ENCODE peak calls at places on chromosome 16, in five cellular contexts. One of them, this sample, is unnamed.

GRCh38 chr16:3654249-3654991 is at the start of gene DNASE1:
- DNase-seq in PC-3: peak
- DNase-seq in CD8-positive, alpha-beta T cell: peak
- DNase-seq in SK-N-SH: peak
- DNase-seq in mammary epithelial cell: peak
- DNase-seq in this sample: peak

GRCh38 chr16:72927199-72928088 is 120.5 kb downstream of the ZFHX3 start:
- DNase-seq in PC-3: peak
- DNase-seq in CD8-positive, alpha-beta T cell: no peak
- DNase-seq in SK-N-SH: peak
- DNase-seq in mammary epithelial cell: peak
- DNase-seq in this sample: no peak

GRCh38 chr16:54425068-54425467 is 138.5 kb upstream of the IRX3 start:
- DNase-seq in SK-N-SH: no peak
- DNase-seq in CD8-positive, alpha-beta T cell: no peak
- DNase-seq in mammary epithelial cell: no peak
- DNase-seq in PC-3: no peak
- DNase-seq in this sample: no peak

GRCh38 chr16:89921131-89921698 is 1.9 kb upstream of the TUBB3 start:
- DNase-seq in CD8-positive, alpha-beta T cell: no peak
- DNase-seq in mammary epithelial cell: no peak
- DNase-seq in SK-N-SH: no peak
- DNase-seq in PC-3: no peak
- DNase-seq in this sample: peak

GRCh38 chr16:56513972-56514371 is 5.9 kb downstream of the BBS2 start:
- DNase-seq in PC-3: peak
- DNase-seq in SK-N-SH: peak
- DNase-seq in mammary epithelial cell: peak
- DNase-seq in CD8-positive, alpha-beta T cell: peak
- DNase-seq in this sample: peak

GRCh38 chr16:31535737-31536136 is 8.0 kb downstream of the AHSP start:
- DNase-seq in mammary epithelial cell: no peak
- DNase-seq in SK-N-SH: no peak
- DNase-seq in PC-3: no peak
- DNase-seq in CD8-positive, alpha-beta T cell: no peak
- DNase-seq in this sample: no peak

GRCh38 chr16:83530293-83530692 is 277.5 kb upstream of the HSBP1 start:
- DNase-seq in SK-N-SH: no peak
- DNase-seq in CD8-positive, alpha-beta T cell: no peak
- DNase-seq in PC-3: no peak
- DNase-seq in mammary epithelial cell: no peak
- DNase-seq in this sample: no peak

GRCh38 chr16:81279375-81279774 is 35.4 kb upstream of the GAN start:
- DNase-seq in mammary epithelial cell: peak
- DNase-seq in CD8-positive, alpha-beta T cell: no peak
- DNase-seq in PC-3: peak
- DNase-seq in SK-N-SH: no peak
- DNase-seq in this sample: no peak

GRCh38 chr16:63426275-63426870 is 1390.1 kb upstream of the CDH8 start:
- DNase-seq in CD8-positive, alpha-beta T cell: no peak
- DNase-seq in SK-N-SH: no peak
- DNase-seq in mammary epithelial cell: no peak
- DNase-seq in PC-3: no peak
- DNase-seq in this sample: no peak

GRCh38 chr16:89009343-89010209 is 32.6 kb upstream of the CBFA2T3 start:
- DNase-seq in mammary epithelial cell: no peak
- DNase-seq in CD8-positive, alpha-beta T cell: no peak
- DNase-seq in PC-3: peak
- DNase-seq in SK-N-SH: no peak
- DNase-seq in this sample: peak

GRCh38 chr16:22116095-22116700 is 23.9 kb downstream of the VWA3A start:
- DNase-seq in CD8-positive, alpha-beta T cell: no peak
- DNase-seq in mammary epithelial cell: no peak
- DNase-seq in PC-3: no peak
- DNase-seq in SK-N-SH: no peak
- DNase-seq in this sample: no peak

GRCh38 chr16:31134091-31134571 is 1.4 kb downstream of the PRSS8 start:
- DNase-seq in CD8-positive, alpha-beta T cell: no peak
- DNase-seq in mammary epithelial cell: peak
- DNase-seq in PC-3: no peak
- DNase-seq in SK-N-SH: no peak
- DNase-seq in this sample: peak

GRCh38 chr16:8464979-8465378 is 125.3 kb downstream of the TMEM114 start:
- DNase-seq in mammary epithelial cell: no peak
- DNase-seq in SK-N-SH: no peak
- DNase-seq in PC-3: no peak
- DNase-seq in CD8-positive, alpha-beta T cell: no peak
- DNase-seq in this sample: no peak

GRCh38 chr16:84055366-84055765 is 12.8 kb upstream of the SLC38A8 start:
- DNase-seq in mammary epithelial cell: no peak
- DNase-seq in PC-3: no peak
- DNase-seq in SK-N-SH: no peak
- DNase-seq in CD8-positive, alpha-beta T cell: no peak
- DNase-seq in this sample: no peak

GRCh38 chr16:12054396-12054795 is 77.9 kb downstream of the SNX29 start:
- DNase-seq in SK-N-SH: no peak
- DNase-seq in CD8-positive, alpha-beta T cell: no peak
- DNase-seq in PC-3: no peak
- DNase-seq in mammary epithelial cell: no peak
- DNase-seq in this sample: no peak

GRCh38 chr16:22375117-22375962 is 921 bp upstream of the CDR2 start:
- DNase-seq in CD8-positive, alpha-beta T cell: no peak
- DNase-seq in mammary epithelial cell: no peak
- DNase-seq in SK-N-SH: peak
- DNase-seq in PC-3: no peak
- DNase-seq in this sample: no peak

GRCh38 chr16:72872966-72873365 is 175.0 kb downstream of the ZFHX3 start:
- DNase-seq in CD8-positive, alpha-beta T cell: no peak
- DNase-seq in PC-3: no peak
- DNase-seq in SK-N-SH: no peak
- DNase-seq in mammary epithelial cell: no peak
- DNase-seq in this sample: no peak

GRCh38 chr16:4594433-4595410 is 20.0 kb downstream of the UBALD1 start:
- DNase-seq in CD8-positive, alpha-beta T cell: no peak
- DNase-seq in PC-3: no peak
- DNase-seq in mammary epithelial cell: no peak
- DNase-seq in SK-N-SH: peak
- DNase-seq in this sample: peak

GRCh38 chr16:52912565-52913173 is 140.0 kb downstream of the CHD9NB start:
- DNase-seq in CD8-positive, alpha-beta T cell: no peak
- DNase-seq in PC-3: peak
- DNase-seq in SK-N-SH: peak
- DNase-seq in mammary epithelial cell: peak
- DNase-seq in this sample: peak

GRCh38 chr16:76741623-76742022 is 449.4 kb upstream of the MON1B start:
- DNase-seq in CD8-positive, alpha-beta T cell: no peak
- DNase-seq in mammary epithelial cell: no peak
- DNase-seq in SK-N-SH: no peak
- DNase-seq in PC-3: no peak
- DNase-seq in this sample: no peak

GRCh38 chr16:77169650-77170236 is 21.2 kb upstream of the MON1B start:
- DNase-seq in CD8-positive, alpha-beta T cell: no peak
- DNase-seq in SK-N-SH: peak
- DNase-seq in PC-3: peak
- DNase-seq in mammary epithelial cell: peak
- DNase-seq in this sample: peak

GRCh38 chr16:66107661-66108060 is 258.8 kb upstream of the CDH5 start:
- DNase-seq in CD8-positive, alpha-beta T cell: no peak
- DNase-seq in SK-N-SH: no peak
- DNase-seq in mammary epithelial cell: peak
- DNase-seq in PC-3: peak
- DNase-seq in this sample: no peak

GRCh38 chr16:13996778-13997288 is 74.3 kb upstream of the MRTFB start:
- DNase-seq in CD8-positive, alpha-beta T cell: no peak
- DNase-seq in mammary epithelial cell: no peak
- DNase-seq in SK-N-SH: no peak
- DNase-seq in PC-3: no peak
- DNase-seq in this sample: no peak

GRCh38 chr16:13992322-13992721 is 72.4 kb downstream of the ERCC4 start:
- DNase-seq in PC-3: no peak
- DNase-seq in SK-N-SH: no peak
- DNase-seq in CD8-positive, alpha-beta T cell: no peak
- DNase-seq in mammary epithelial cell: no peak
- DNase-seq in this sample: no peak

GRCh38 chr16:13992976-13993375 is 73.0 kb downstream of the ERCC4 start:
- DNase-seq in PC-3: no peak
- DNase-seq in SK-N-SH: no peak
- DNase-seq in mammary epithelial cell: no peak
- DNase-seq in CD8-positive, alpha-beta T cell: no peak
- DNase-seq in this sample: no peak

GRCh38 chr16:13995194-13995593 is 75.2 kb downstream of the ERCC4 start:
- DNase-seq in PC-3: no peak
- DNase-seq in mammary epithelial cell: no peak
- DNase-seq in SK-N-SH: no peak
- DNase-seq in CD8-positive, alpha-beta T cell: no peak
- DNase-seq in this sample: no peak

DNA sequence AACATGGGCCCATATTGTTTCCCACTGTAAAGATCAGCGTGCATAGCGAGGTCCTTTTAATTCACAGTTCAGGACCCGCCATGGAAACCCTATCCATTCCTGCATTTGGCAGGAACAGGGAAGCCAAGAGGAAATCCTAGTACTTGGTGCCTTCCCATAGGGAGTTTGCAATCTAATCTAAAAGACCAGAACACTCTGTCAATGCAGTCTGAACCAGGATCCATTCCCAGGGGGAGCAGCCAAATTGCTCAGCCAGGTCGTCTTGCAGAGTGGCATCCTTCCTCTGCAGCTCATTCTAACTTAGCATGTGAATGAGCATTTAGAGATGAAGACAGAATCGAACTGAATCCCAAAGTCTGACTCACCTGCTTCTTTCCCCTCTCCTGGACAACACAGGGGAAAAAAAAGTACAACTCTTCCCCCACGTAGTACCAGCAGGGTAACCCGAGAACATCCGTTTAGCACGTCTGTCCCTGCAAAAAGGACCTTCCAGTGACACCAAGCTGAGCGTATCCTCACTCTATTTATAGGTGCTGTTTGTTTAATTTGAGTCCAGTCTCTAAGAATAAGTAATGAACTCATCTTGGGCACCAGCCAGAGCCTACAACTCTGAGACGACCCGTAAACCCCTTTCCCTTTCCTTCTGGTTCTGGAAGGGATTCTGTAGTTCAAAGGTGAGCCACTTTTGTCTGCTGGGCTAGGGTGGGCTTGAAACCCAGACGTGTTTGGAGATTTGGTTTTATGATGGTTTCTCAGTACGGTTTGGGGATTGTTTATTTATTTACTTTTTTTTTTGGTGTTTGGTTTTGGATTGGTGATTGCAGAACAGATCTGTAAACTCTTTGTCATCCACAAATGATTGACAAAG is 74.5 kb downstream of the ERCC4 start:
- DNase-seq in CD8-positive, alpha-beta T cell: no peak
- DNase-seq in PC-3: peak
- DNase-seq in mammary epithelial cell: no peak
- DNase-seq in SK-N-SH: no peak
- DNase-seq in this sample: no peak
- H3K4me3 ChIP-seq in CD8-positive, alpha-beta T cell: no peak
- H3K4me3 ChIP-seq in PC-3: no peak
- H3K4me3 ChIP-seq in mammary epithelial cell: no peak
- H3K4me3 ChIP-seq in SK-N-SH: no peak
- H3K4me3 ChIP-seq in this sample: no peak

GRCh38 chr16:2331199-2331931 is 9.2 kb downstream of the ABCA3 start:
- DNase-seq in SK-N-SH: no peak
- DNase-seq in mammary epithelial cell: no peak
- DNase-seq in CD8-positive, alpha-beta T cell: no peak
- DNase-seq in PC-3: no peak
- DNase-seq in this sample: no peak
- H3K4me3 ChIP-seq in SK-N-SH: no peak
- H3K4me3 ChIP-seq in mammary epithelial cell: no peak
- H3K4me3 ChIP-seq in CD8-positive, alpha-beta T cell: no peak
- H3K4me3 ChIP-seq in PC-3: no peak
- H3K4me3 ChIP-seq in this sample: no peak

DNA sequence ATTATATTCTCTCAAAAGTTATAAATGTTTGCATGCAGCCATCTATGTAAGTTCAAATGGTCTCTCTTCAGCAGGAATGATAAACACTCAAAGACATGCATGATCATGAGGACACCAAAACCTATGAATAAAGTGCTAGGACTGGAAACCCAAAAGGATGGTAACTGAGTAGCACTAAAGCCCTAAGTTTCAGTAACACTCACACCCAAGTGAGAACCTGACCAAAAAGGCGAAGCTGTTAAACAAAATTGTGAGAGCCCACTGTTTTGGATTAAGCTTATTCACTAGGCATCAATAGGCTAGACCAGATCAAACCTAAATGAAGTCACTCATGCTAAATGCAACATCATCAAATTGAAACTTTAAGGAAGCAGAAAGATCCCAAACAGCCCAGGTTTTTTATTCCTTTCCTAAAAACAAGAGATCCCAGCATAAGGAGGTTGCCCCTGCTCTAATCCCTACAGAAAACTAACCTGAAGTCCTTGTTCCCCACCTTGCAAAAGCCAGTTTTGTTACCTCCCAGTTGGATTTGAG is 42.4 kb downstream of the GLG1 start:
- DNase-seq in PC-3: no peak
- DNase-seq in CD8-positive, alpha-beta T cell: no peak
- DNase-seq in SK-N-SH: no peak
- DNase-seq in mammary epithelial cell: no peak
- DNase-seq in this sample: no peak
- H3K4me3 ChIP-seq in PC-3: no peak
- H3K4me3 ChIP-seq in CD8-positive, alpha-beta T cell: no peak
- H3K4me3 ChIP-seq in SK-N-SH: no peak
- H3K4me3 ChIP-seq in mammary epithelial cell: no peak
- H3K4me3 ChIP-seq in this sample: no peak

DNA sequence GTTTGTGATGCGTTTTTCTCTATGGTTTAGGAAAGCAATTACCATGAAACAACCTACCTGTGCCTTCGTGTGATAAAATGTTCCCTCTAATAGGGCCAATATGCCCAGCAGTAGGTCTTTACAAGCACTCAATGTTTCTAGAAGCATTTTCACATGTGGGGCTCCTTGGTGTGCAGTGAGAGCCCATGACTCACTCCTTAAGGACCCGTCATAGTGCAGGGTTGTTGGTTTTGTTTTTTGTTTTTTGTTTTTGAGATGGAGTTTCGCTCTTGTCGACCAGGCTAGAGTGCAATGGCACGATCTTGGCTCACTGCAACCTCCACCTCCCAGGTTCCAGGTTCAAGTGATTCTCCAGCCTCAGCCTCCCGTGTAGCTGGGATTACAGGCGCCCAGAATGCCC is 31.1 kb upstream of the ZFP90 start:
- DNase-seq in PC-3: no peak
- DNase-seq in mammary epithelial cell: no peak
- DNase-seq in CD8-positive, alpha-beta T cell: no peak
- DNase-seq in SK-N-SH: no peak
- DNase-seq in this sample: no peak
- H3K4me3 ChIP-seq in PC-3: no peak
- H3K4me3 ChIP-seq in mammary epithelial cell: no peak
- H3K4me3 ChIP-seq in CD8-positive, alpha-beta T cell: no peak
- H3K4me3 ChIP-seq in SK-N-SH: no peak
- H3K4me3 ChIP-seq in this sample: no peak

This sample was measured in H7.